ENCODE peak calls at places on chromosomes 4 and X, in seven cellular contexts. S is stomach, O is H1, N is GM23248, G is A549, I is GM12878, F is colonic mucosa. X is an unnamed sample. For H3K9me3, the result is how much of the 10 kb centered on the place peaks cover.

GRCh38 chr4:137063961-137064360 is 468.3 kb downstream of the PCDH18 start:
- DNase-seq in F (no peak), G (no peak), I (no peak), S (no peak), O (no peak), N (no peak), X (no peak)

GRCh38 chr4:162645381-162645780 is 481.6 kb upstream of the FSTL5 start:
- DNase-seq in O (no peak), G (no peak), S (no peak), N (no peak), I (no peak), F (no peak), X (no peak)

GRCh38 chrX:83022020-83022419 is 486.1 kb upstream of the POU3F4 start:
- DNase-seq in S (no peak), G (no peak), F (no peak), I (no peak), N (no peak), O (peak), X (no peak)

GRCh38 chr4:79673321-79673720 is 265.3 kb upstream of the GK2 start:
- DNase-seq in N (no peak), I (no peak), S (no peak), G (no peak), F (no peak), O (no peak), X (no peak)

GRCh38 chr4:34170941-34171340 is 2073.4 kb downstream of the ARAP2 start:
- DNase-seq in G (no peak), N (peak), O (no peak), S (no peak), I (no peak), F (no peak), X (no peak)

GRCh38 chr4:43943998-43944397 is 504.6 kb downstream of the KCTD8 start:
- DNase-seq in N (no peak), G (no peak), O (no peak), I (no peak), F (no peak), S (no peak), X (no peak)

GRCh38 chr4:39045791-39046221 is 13.6 kb upstream of the TMEM156 start:
- DNase-seq in N (peak), F (no peak), I (no peak), G (no peak), O (no peak), S (no peak), X (no peak)

GRCh38 chr4:15897577-15897976 is 41.0 kb downstream of the FGFBP1 start:
- DNase-seq in F (no peak), O (no peak), N (no peak), S (no peak), G (no peak), I (no peak), X (no peak)

GRCh38 chr4:89161841-89162240 is 50.5 kb downstream of the TIGD2 start:
- DNase-seq in F (no peak), N (peak), O (no peak), G (no peak), S (no peak), I (no peak), X (no peak)

GRCh38 chrX:13216139-13216538 is 103.7 kb downstream of the ATXN3L start:
- DNase-seq in I (no peak), N (peak), S (no peak), G (no peak), F (no peak), O (no peak), X (no peak)

GRCh38 chr4:8015512-8015911 is 75.9 kb upstream of the AFAP1 start:
- DNase-seq in S (no peak), N (peak), O (no peak), G (peak), F (no peak), I (no peak), X (no peak)

GRCh38 chr4:105014242-105015031 is 132.2 kb upstream of the TET2 start:
- DNase-seq in O (no peak), G (no peak), I (no peak), F (no peak), S (no peak), N (no peak), X (no peak)

GRCh38 chr4:128162434-128162833 is 101.3 kb downstream of the LARP1B start:
- DNase-seq in S (no peak), G (no peak), I (no peak), N (no peak), F (no peak), O (no peak), X (no peak)

DNA sequence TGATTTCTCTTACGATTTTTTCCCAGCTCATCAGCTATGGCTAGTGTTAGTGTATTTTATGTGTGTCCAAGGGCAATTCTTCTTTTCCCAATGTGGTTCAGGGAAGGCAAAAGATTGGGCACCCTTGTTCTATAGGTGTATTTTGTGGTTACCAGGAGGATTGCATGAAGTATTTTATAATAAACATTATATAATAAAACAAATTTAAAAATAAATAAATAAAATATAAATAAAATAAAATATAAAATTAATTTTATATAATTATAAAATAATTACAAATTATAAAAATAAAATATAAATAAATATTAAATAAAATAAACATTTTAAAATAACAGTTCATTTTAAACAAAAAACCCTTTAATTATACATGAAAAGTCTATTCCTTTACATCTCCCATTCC is 35.6 kb upstream of the UGT2B10 start:
- DNase-seq in G (no peak), S (no peak), I (no peak), O (no peak), F (no peak), N (no peak), X (no peak)
- H3K9me3 ChIP-seq in G (under half), S (under half), I (under half), O (under half), F (under half), N (under half), X (under half)

GRCh38 chrX:136209751-136210150 is 41.4 kb downstream of the MAP7D3 start:
- DNase-seq in S (no peak), I (no peak), O (no peak), G (no peak), N (no peak), F (no peak), X (no peak)

GRCh38 chrX:136209016-136209738 is 42.0 kb downstream of the MAP7D3 start:
- DNase-seq in N (peak), I (no peak), F (peak), G (peak), S (peak), O (no peak), X (peak)

GRCh38 chrX:136211766-136212556 is 39.2 kb downstream of the MAP7D3 start:
- DNase-seq in N (no peak), S (no peak), O (no peak), I (no peak), F (no peak), G (no peak), X (no peak)

GRCh38 chrX:136210806-136211205 is 40.4 kb downstream of the MAP7D3 start:
- DNase-seq in G (no peak), N (no peak), O (no peak), I (no peak), S (no peak), F (no peak), X (no peak)

GRCh38 chrX:136210243-136210642 is 41.0 kb downstream of the MAP7D3 start:
- DNase-seq in F (no peak), I (no peak), G (no peak), O (no peak), S (no peak), N (no peak), X (no peak)
- H3K9me3 ChIP-seq in F (under half), I (under half), G (under half), O (under half), S (under half), N (under half), X (under half)

DNA sequence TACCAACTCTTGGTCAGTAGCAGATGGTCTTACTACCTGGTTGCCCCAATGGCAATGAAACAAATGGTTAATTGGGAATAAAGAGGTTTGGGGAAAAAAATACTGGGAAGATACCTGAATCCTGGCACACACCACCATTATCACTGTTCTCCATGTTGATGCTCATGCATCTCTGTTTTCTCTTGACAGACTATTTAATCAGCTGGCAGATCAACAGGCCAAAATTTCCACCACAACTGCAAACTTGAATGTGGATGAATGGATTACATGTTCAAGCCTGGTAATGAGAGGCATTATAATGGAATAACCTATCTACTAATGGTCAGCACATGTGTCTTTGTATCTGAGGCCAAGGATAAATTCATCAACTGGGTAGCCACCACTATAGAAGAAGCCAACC is 45.7 kb downstream of the ZNF721 start:
- DNase-seq in O (no peak), N (no peak), F (no peak), S (no peak), G (no peak), I (no peak), X (no peak)
- H3K9me3 ChIP-seq in O (half or more), N (under half), F (under half), S (half or more), G (half or more), I (half or more), X (half or more)

DNA sequence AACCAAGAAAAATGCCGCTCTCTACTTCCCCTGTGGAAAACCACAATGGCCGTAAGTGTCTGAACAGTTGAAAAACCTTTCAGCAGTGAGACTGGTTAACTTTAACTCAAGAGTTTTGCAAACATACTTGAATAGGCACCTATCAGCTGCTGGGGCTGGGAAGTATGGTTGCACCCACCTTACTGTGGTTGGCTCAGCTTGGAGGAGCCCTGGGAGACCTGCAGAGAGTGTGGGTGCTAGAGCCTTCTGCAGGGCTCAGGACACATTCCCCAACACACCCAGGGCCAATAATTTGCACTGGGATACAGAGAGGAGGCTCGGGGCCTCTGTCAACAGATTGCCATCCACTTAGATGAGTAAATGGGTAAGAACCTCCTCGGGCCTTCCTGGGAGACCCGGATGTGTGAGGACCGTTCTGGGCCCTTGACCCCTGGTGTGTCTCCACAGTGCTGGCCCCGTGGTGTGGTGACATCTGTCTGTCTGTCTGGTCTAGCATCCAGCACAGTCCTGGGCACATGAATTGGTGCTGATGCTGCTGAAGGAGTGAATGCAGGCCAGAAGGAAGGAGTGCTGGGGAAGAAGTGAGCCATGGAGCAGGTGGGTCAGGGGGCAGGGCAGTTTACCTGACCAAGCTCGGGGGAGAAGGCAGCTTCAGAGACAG is 46.5 kb downstream of the MAGEA1 start:
- DNase-seq in O (no peak), I (no peak), F (no peak), G (no peak), N (no peak), S (no peak), X (no peak)
- H3K9me3 ChIP-seq in O (under half), I (under half), F (under half), G (under half), N (under half), S (under half), X (under half)

GRCh38 chr4:109321232-109321631 is 18.8 kb upstream of the COL25A1 start:
- DNase-seq in S (no peak), G (no peak), F (no peak), N (no peak), O (no peak), I (peak), X (no peak)
- H3K9me3 ChIP-seq in S (under half), G (under half), F (under half), N (under half), O (under half), I (under half), X (under half)

GRCh38 chrX:151958101-151958500 is 16.4 kb downstream of the GABRE start:
- DNase-seq in G (no peak), O (no peak), F (no peak), S (no peak), N (no peak), I (no peak), X (no peak)
- H3K9me3 ChIP-seq in G (under half), O (under half), F (under half), S (under half), N (under half), I (under half), X (under half)

GRCh38 chrX:150436200-150436599 is 73.1 kb downstream of the MAMLD1 start:
- DNase-seq in S (no peak), G (no peak), I (no peak), O (no peak), F (no peak), N (peak), X (no peak)
- H3K9me3 ChIP-seq in S (under half), G (under half), I (under half), O (under half), F (under half), N (under half), X (under half)

X was measured in T-helper 17 cell.